ENCODE peak calls at places on chromosomes 4 and X, in four cellular contexts. O is small intestine, L is tibial artery, J is brain microvascular endothelial cell. N is an unnamed sample.
A peak's percentile ranks its signal among the peaks of the same experiment; 100 is the strongest.

GRCh38 chr4:89119836-89120235 is 8.5 kb downstream of the TIGD2 start:
- DNase-seq in O (no peak), L (no peak), J (peak; percentile 14), N (no peak)

GRCh38 chr4:173526034-173526482 is 4.0 kb downstream of the HAND2 start:
- DNase-seq in O (no peak), L (no peak), J (no peak), N (no peak)

GRCh38 chr4:165360985-165361678 is 17.7 kb upstream of the CPE start:
- DNase-seq in O (no peak), L (no peak), J (no peak), N (no peak)

GRCh38 chr4:87427518-87427868 is 5.1 kb downstream of the NUDT9 start:
- DNase-seq in O (no peak), L (no peak), J (no peak), N (no peak)

GRCh38 chr4:162209706-162210105 is 45.9 kb upstream of the FSTL5 start:
- DNase-seq in O (no peak), L (no peak), J (no peak), N (no peak)

GRCh38 chrX:36867143-36867542 is 141.0 kb upstream of the FAM47C start:
- DNase-seq in O (peak; percentile 21), L (no peak), J (peak; percentile 0), N (no peak)

GRCh38 chr4:4639370-4639769 is 97.5 kb upstream of the STX18 start:
- DNase-seq in O (no peak), L (no peak), J (no peak), N (no peak)

GRCh38 chrX:70434914-70435586 is 9.6 kb upstream of the DLG3 start:
- DNase-seq in O (no peak), L (peak; percentile 80), J (no peak), N (no peak)

GRCh38 chrX:7083468-7084396 is 63.8 kb upstream of the STS start:
- DNase-seq in O (peak; percentile 51), L (no peak), J (peak; percentile 95), N (peak; percentile 58)

GRCh38 chr4:159105761-159106243 is 2.9 kb downstream of the RAPGEF2 start:
- DNase-seq in O (no peak), L (no peak), J (peak; percentile 86), N (no peak)

GRCh38 chr4:90695411-90695810 is 568.2 kb downstream of the CCSER1 start:
- DNase-seq in O (no peak), L (no peak), J (no peak), N (no peak)

GRCh38 chr4:89411539-89411938 is 103.9 kb upstream of the GPRIN3 start:
- DNase-seq in O (no peak), L (no peak), J (no peak), N (no peak)

GRCh38 chr4:163048447-163048846 is 118.2 kb downstream of the NAF1 start:
- DNase-seq in O (peak; percentile 10), L (no peak), J (peak; percentile 42), N (no peak)

GRCh38 chrX:2693526-2694002 is 2.5 kb downstream of the CD99 start:
- DNase-seq in O (peak; percentile 5), L (no peak), J (no peak), N (no peak)

GRCh38 chr4:105149771-105150170 is 3.1 kb downstream of the TET2 start:
- DNase-seq in O (peak; percentile 93), L (no peak), J (no peak), N (peak; percentile 29)

GRCh38 chr4:28481565-28481964 is 1620.9 kb downstream of the STIM2 start:
- DNase-seq in O (no peak), L (no peak), J (no peak), N (peak; percentile 3)

GRCh38 chr4:109123952-109124351 is 178.5 kb downstream of the COL25A1 start:
- DNase-seq in O (no peak), L (no peak), J (no peak), N (no peak)

GRCh38 chr4:173169428-173170209 is 1.0 kb downstream of the GALNT7 start:
- DNase-seq in O (peak; percentile 50), L (peak; percentile 76), J (no peak), N (no peak)

GRCh38 chr4:40978548-40978947 is 228.8 kb downstream of the NSUN7 start:
- DNase-seq in O (no peak), L (no peak), J (no peak), N (no peak)
- H3K27ac ChIP-seq in O (no peak overlapping the region), L (no peak overlapping the region), J (no peak overlapping the region), N (no peak overlapping the region)

GRCh38 chr4:107857741-107858140 is 33.0 kb downstream of the SGMS2 start:
- DNase-seq in O (no peak), L (no peak), J (no peak), N (no peak)

GRCh38 chr4:107856901-107857300 is 32.2 kb downstream of the SGMS2 start:
- DNase-seq in O (no peak), L (no peak), J (no peak), N (no peak)

GRCh38 chr4:107855723-107856122 is 31.0 kb downstream of the SGMS2 start:
- DNase-seq in O (no peak), L (no peak), J (no peak), N (no peak)

GRCh38 chr4:107854326-107855030 is 29.7 kb downstream of the SGMS2 start:
- DNase-seq in O (peak; percentile 42), L (no peak), J (no peak), N (no peak)

DNA sequence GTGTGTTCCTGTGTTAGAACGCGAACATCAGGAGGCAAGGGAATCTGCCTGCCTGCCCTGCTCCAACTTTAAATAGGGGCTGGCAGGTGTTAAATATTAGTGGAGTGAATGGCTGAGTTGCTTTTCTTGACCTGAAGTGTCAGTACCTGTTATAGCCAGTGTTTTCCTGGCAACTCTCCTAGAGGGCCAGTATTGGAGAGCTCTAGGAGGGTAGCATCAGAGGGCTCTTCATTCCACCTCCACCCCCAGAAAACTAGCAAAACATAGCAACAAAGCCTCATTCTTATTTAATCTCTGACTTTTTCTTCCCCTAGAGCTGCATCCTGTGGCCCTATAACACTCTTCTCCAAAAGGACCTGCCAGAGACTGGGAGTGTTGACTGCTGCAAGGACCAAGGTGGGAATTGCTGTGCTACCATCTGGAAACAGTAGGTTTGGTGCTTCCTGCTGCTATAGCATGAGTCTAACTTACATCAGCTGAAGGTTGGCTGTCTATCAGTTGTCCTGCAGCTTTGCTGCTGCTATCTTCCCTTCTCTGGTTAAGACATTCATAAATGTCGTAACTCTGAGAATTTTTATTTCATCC is 33.5 kb downstream of the SGMS2 start:
- DNase-seq in O (no peak), L (no peak), J (no peak), N (no peak)
- H3K27ac ChIP-seq in O (no peak overlapping the region), L (no peak overlapping the region), J (no peak overlapping the region), N (no peak overlapping the region)

GRCh38 chrX:43500240-43500639 is 155.9 kb upstream of the MAOA start:
- DNase-seq in O (no peak), L (no peak), J (no peak), N (no peak)

GRCh38 chrX:43504394-43504793 is 151.7 kb upstream of the MAOA start:
- DNase-seq in O (no peak), L (no peak), J (no peak), N (no peak)

GRCh38 chrX:43505759-43506158 is 150.3 kb upstream of the MAOA start:
- DNase-seq in O (no peak), L (no peak), J (no peak), N (peak; percentile 5)

GRCh38 chrX:43500996-43501694 is 155.0 kb upstream of the MAOA start:
- DNase-seq in O (peak; percentile 11), L (no peak), J (no peak), N (no peak)
- H3K27ac ChIP-seq in O (no peak overlapping the region), L (no peak overlapping the region), J (no peak overlapping the region), N (no peak overlapping the region)

GRCh38 chrX:13658602-13659001 is 5.7 kb downstream of the TCEANC start:
- DNase-seq in O (peak; percentile 55), L (no peak), J (peak; percentile 23), N (no peak)
- H3K27ac ChIP-seq in O (no peak overlapping the region), L (peak overlapping the region; percentile 62), J (peak overlapping the region; percentile 46), N (peak overlapping the region; percentile 85)

DNA sequence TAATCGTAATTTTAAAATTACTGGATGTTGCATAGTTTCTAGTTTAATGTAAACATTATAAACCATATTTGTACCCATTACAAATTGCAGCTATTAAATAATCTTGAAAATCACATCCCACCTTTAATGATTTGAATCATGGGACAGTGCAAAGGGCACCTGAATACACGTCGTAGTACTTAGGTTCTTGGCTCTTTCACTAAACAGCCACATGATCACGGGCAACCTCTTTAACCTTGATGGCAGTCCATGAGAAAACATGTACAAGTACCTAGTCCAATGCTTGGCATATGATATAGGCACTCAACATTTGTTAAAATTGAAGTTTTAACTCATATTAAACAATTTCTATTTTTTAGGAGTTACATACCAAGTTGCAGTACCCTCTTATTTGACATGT is 11.8 kb upstream of the FBXL5 start:
- DNase-seq in O (peak; percentile 45), L (no peak), J (no peak), N (no peak)
- H3K27ac ChIP-seq in O (no peak overlapping the region), L (no peak overlapping the region), J (no peak overlapping the region), N (peak overlapping the region; percentile 99)

GRCh38 chrX:40174594-40175415 is 77.0 kb upstream of the BCOR start:
- DNase-seq in O (peak; percentile 28), L (peak; percentile 72), J (peak; percentile 48), N (no peak)

GRCh38 chrX:40173662-40174593 is 76.2 kb upstream of the BCOR start:
- DNase-seq in O (peak; percentile 79), L (peak; percentile 63), J (no peak), N (no peak)

GRCh38 chrX:40176256-40176978 is 78.7 kb upstream of the BCOR start:
- DNase-seq in O (peak; percentile 61), L (peak; percentile 84), J (no peak), N (no peak)

GRCh38 chrX:40176979-40177430 is 79.2 kb upstream of the BCOR start:
- DNase-seq in O (peak; percentile 12), L (no peak), J (no peak), N (no peak)

DNA sequence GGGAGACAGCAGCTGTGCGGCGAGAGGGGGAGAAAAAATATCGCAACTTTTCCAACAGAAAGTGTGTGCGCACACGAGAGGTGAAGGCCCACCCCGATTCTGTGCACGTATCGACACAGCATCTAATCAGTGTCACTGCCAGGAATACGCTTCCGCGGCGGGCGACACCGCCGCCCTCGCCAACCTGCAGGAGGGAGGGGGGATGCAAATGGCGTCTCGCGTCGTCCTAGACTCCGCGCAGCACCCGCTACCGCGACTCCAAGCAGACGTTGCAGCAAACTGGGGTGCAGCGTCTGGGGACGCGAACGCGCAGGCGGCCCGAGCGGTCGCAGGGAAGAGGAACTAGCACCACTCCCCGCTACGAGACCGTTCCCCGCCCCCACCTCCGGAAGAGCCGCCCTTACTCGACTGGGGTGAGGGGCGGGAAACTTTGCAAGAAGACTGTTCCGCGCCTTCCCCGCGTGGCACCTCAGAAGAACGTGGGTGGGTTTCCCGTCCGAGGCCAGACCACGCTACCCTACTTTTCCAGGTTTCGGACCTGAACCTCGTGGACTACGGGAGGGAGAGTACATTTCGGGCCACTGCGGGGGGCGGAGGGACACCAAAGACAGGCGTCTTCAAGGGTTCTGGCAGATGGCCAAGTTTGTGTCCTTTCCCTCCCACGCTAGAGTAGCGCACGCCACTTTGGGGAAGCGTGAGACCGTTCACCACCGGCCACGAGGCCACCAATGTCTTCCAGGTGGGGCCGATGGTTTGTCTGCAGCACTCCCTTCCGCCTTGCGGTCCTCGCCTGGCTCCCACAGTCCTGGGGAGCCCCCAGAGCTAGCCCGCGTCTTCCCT is 77.9 kb upstream of the BCOR start:
- DNase-seq in O (peak; percentile 78), L (peak; percentile 87), J (no peak), N (no peak)
- H3K27ac ChIP-seq in O (peak overlapping the region; percentile 92), L (peak overlapping the region; percentile 97), J (peak overlapping the region; percentile 50), N (peak overlapping the region; percentile 56)

GRCh38 chr4:18292411-18292810 is 270.9 kb upstream of the LCORL start:
- DNase-seq in O (no peak), L (no peak), J (no peak), N (no peak)
- H3K27ac ChIP-seq in O (no peak overlapping the region), L (no peak overlapping the region), J (no peak overlapping the region), N (no peak overlapping the region)